ENCODE peak calls at places on chromosomes 11 and 22, in five cellular contexts. One of them, this sample, is unnamed.

GRCh38 chr22:17592201-17592600 is 28.9 kb downstream of the SLC25A18 start:
- ATAC-seq in effector memory CD8-positive, alpha-beta T cell: no peak
- ATAC-seq in T-helper 17 cell: no peak
- ATAC-seq in stimulated activated naive CD8-positive, alpha-beta T cell treated with anti-CD3 and anti-CD28 coated beads, Interleukin-15, Interleukin-2, amounts not matched to agents 100 U/mL and 50 U/mL, for 24 hours: no peak
- ATAC-seq in naive B cell: no peak
- ATAC-seq in this sample: no peak

GRCh38 chr11:111019931-111020381 is 225.6 kb upstream of the POU2AF2 start:
- ATAC-seq in effector memory CD8-positive, alpha-beta T cell: no peak
- ATAC-seq in T-helper 17 cell: no peak
- ATAC-seq in stimulated activated naive CD8-positive, alpha-beta T cell treated with anti-CD3 and anti-CD28 coated beads, Interleukin-15, Interleukin-2, amounts not matched to agents 100 U/mL and 50 U/mL, for 24 hours: no peak
- ATAC-seq in naive B cell: no peak
- ATAC-seq in this sample: no peak

GRCh38 chr11:117223741-117224685 is 7.9 kb downstream of the PCSK7 start:
- ATAC-seq in effector memory CD8-positive, alpha-beta T cell: no peak
- ATAC-seq in T-helper 17 cell: no peak
- ATAC-seq in stimulated activated naive CD8-positive, alpha-beta T cell treated with anti-CD3 and anti-CD28 coated beads, Interleukin-15, Interleukin-2, amounts not matched to agents 100 U/mL and 50 U/mL, for 24 hours: no peak
- ATAC-seq in naive B cell: no peak
- ATAC-seq in this sample: no peak

GRCh38 chr11:110303414-110303826 is 7.0 kb upstream of the RDX start:
- ATAC-seq in effector memory CD8-positive, alpha-beta T cell: no peak
- ATAC-seq in T-helper 17 cell: no peak
- ATAC-seq in stimulated activated naive CD8-positive, alpha-beta T cell treated with anti-CD3 and anti-CD28 coated beads, Interleukin-15, Interleukin-2, amounts not matched to agents 100 U/mL and 50 U/mL, for 24 hours: no peak
- ATAC-seq in naive B cell: no peak
- ATAC-seq in this sample: no peak

GRCh38 chr11:90407350-90407749 is 184.5 kb upstream of the CHORDC1 start:
- ATAC-seq in effector memory CD8-positive, alpha-beta T cell: no peak
- ATAC-seq in T-helper 17 cell: no peak
- ATAC-seq in stimulated activated naive CD8-positive, alpha-beta T cell treated with anti-CD3 and anti-CD28 coated beads, Interleukin-15, Interleukin-2, amounts not matched to agents 100 U/mL and 50 U/mL, for 24 hours: no peak
- ATAC-seq in naive B cell: no peak
- ATAC-seq in this sample: no peak

GRCh38 chr11:72221386-72221785 is 3.2 kb upstream of the INPPL1 start:
- ATAC-seq in effector memory CD8-positive, alpha-beta T cell: no peak
- ATAC-seq in T-helper 17 cell: no peak
- ATAC-seq in stimulated activated naive CD8-positive, alpha-beta T cell treated with anti-CD3 and anti-CD28 coated beads, Interleukin-15, Interleukin-2, amounts not matched to agents 100 U/mL and 50 U/mL, for 24 hours: no peak
- ATAC-seq in naive B cell: no peak
- ATAC-seq in this sample: no peak

GRCh38 chr11:14537134-14537599 is 17.0 kb upstream of the PSMA1 start:
- ATAC-seq in effector memory CD8-positive, alpha-beta T cell: peak
- ATAC-seq in T-helper 17 cell: peak
- ATAC-seq in stimulated activated naive CD8-positive, alpha-beta T cell treated with anti-CD3 and anti-CD28 coated beads, Interleukin-15, Interleukin-2, amounts not matched to agents 100 U/mL and 50 U/mL, for 24 hours: peak
- ATAC-seq in naive B cell: peak
- ATAC-seq in this sample: peak

GRCh38 chr11:30635401-30635989 is 49.3 kb upstream of the MPPED2 start:
- ATAC-seq in effector memory CD8-positive, alpha-beta T cell: no peak
- ATAC-seq in T-helper 17 cell: no peak
- ATAC-seq in stimulated activated naive CD8-positive, alpha-beta T cell treated with anti-CD3 and anti-CD28 coated beads, Interleukin-15, Interleukin-2, amounts not matched to agents 100 U/mL and 50 U/mL, for 24 hours: no peak
- ATAC-seq in naive B cell: peak
- ATAC-seq in this sample: no peak

GRCh38 chr11:870418-870817 is 27.8 kb downstream of the TSPAN4 start:
- ATAC-seq in effector memory CD8-positive, alpha-beta T cell: no peak
- ATAC-seq in T-helper 17 cell: no peak
- ATAC-seq in stimulated activated naive CD8-positive, alpha-beta T cell treated with anti-CD3 and anti-CD28 coated beads, Interleukin-15, Interleukin-2, amounts not matched to agents 100 U/mL and 50 U/mL, for 24 hours: no peak
- ATAC-seq in naive B cell: no peak
- ATAC-seq in this sample: no peak

GRCh38 chr11:73652046-73652730 is 5.8 kb downstream of the PLEKHB1 start:
- ATAC-seq in effector memory CD8-positive, alpha-beta T cell: no peak
- ATAC-seq in T-helper 17 cell: no peak
- ATAC-seq in stimulated activated naive CD8-positive, alpha-beta T cell treated with anti-CD3 and anti-CD28 coated beads, Interleukin-15, Interleukin-2, amounts not matched to agents 100 U/mL and 50 U/mL, for 24 hours: no peak
- ATAC-seq in naive B cell: no peak
- ATAC-seq in this sample: no peak

GRCh38 chr11:70522613-70523311 is 124.4 kb downstream of the CTTN start:
- ATAC-seq in effector memory CD8-positive, alpha-beta T cell: no peak
- ATAC-seq in T-helper 17 cell: no peak
- ATAC-seq in stimulated activated naive CD8-positive, alpha-beta T cell treated with anti-CD3 and anti-CD28 coated beads, Interleukin-15, Interleukin-2, amounts not matched to agents 100 U/mL and 50 U/mL, for 24 hours: no peak
- ATAC-seq in naive B cell: no peak
- ATAC-seq in this sample: no peak

GRCh38 chr11:119023741-119024140 is 5.2 kb downstream of the TRAPPC4 start:
- ATAC-seq in effector memory CD8-positive, alpha-beta T cell: no peak
- ATAC-seq in T-helper 17 cell: no peak
- ATAC-seq in stimulated activated naive CD8-positive, alpha-beta T cell treated with anti-CD3 and anti-CD28 coated beads, Interleukin-15, Interleukin-2, amounts not matched to agents 100 U/mL and 50 U/mL, for 24 hours: no peak
- ATAC-seq in naive B cell: no peak
- ATAC-seq in this sample: no peak

GRCh38 chr11:126339073-126339865 is 16.2 kb upstream of the ST3GAL4 start:
- ATAC-seq in effector memory CD8-positive, alpha-beta T cell: no peak
- ATAC-seq in T-helper 17 cell: no peak
- ATAC-seq in stimulated activated naive CD8-positive, alpha-beta T cell treated with anti-CD3 and anti-CD28 coated beads, Interleukin-15, Interleukin-2, amounts not matched to agents 100 U/mL and 50 U/mL, for 24 hours: no peak
- ATAC-seq in naive B cell: no peak
- ATAC-seq in this sample: no peak

GRCh38 chr11:65224939-65225283 is 36.9 kb upstream of the POLA2 start:
- ATAC-seq in effector memory CD8-positive, alpha-beta T cell: no peak
- ATAC-seq in T-helper 17 cell: no peak
- ATAC-seq in stimulated activated naive CD8-positive, alpha-beta T cell treated with anti-CD3 and anti-CD28 coated beads, Interleukin-15, Interleukin-2, amounts not matched to agents 100 U/mL and 50 U/mL, for 24 hours: no peak
- ATAC-seq in naive B cell: no peak
- ATAC-seq in this sample: no peak

GRCh38 chr11:101620026-101620425 is 36.2 kb upstream of the TRPC6 start:
- ATAC-seq in effector memory CD8-positive, alpha-beta T cell: no peak
- ATAC-seq in T-helper 17 cell: no peak
- ATAC-seq in stimulated activated naive CD8-positive, alpha-beta T cell treated with anti-CD3 and anti-CD28 coated beads, Interleukin-15, Interleukin-2, amounts not matched to agents 100 U/mL and 50 U/mL, for 24 hours: no peak
- ATAC-seq in naive B cell: no peak
- ATAC-seq in this sample: no peak

GRCh38 chr11:36109850-36110606 is 166.2 kb downstream of the LDLRAD3 start:
- ATAC-seq in effector memory CD8-positive, alpha-beta T cell: no peak
- ATAC-seq in T-helper 17 cell: no peak
- ATAC-seq in stimulated activated naive CD8-positive, alpha-beta T cell treated with anti-CD3 and anti-CD28 coated beads, Interleukin-15, Interleukin-2, amounts not matched to agents 100 U/mL and 50 U/mL, for 24 hours: no peak
- ATAC-seq in naive B cell: no peak
- ATAC-seq in this sample: peak

GRCh38 chr22:46238541-46238940 is 11.6 kb downstream of the CDPF1 start:
- ATAC-seq in effector memory CD8-positive, alpha-beta T cell: no peak
- ATAC-seq in T-helper 17 cell: no peak
- ATAC-seq in stimulated activated naive CD8-positive, alpha-beta T cell treated with anti-CD3 and anti-CD28 coated beads, Interleukin-15, Interleukin-2, amounts not matched to agents 100 U/mL and 50 U/mL, for 24 hours: no peak
- ATAC-seq in naive B cell: no peak
- ATAC-seq in this sample: no peak

This sample was measured in stimulated activated memory B cell treated with anti-CD40 and anti-IgM and Interleukin-4, amounts not matched to agents 10 μg/mL and 1 μg/mL and 100 μg/mL, for 72 hours.